ENCODE peak calls at places on chromosomes 16 and 17, in ten cellular contexts. B is stimulated activated naive CD8-positive, alpha-beta T cell treated with anti-CD3 and anti-CD28 coated beads, Interleukin-15, Interleukin-2, amounts not matched to agents 100 U/mL and 50 U/mL, for 24 hours; T is iris pigment epithelial cell; U is Jurkat, Clone E6-1; F is fibroblast of mammary gland; V is cardiac muscle cell; L is heart left ventricle; N is activated T-helper 2 cell treated with anti-CD3 and anti-CD28 coated beads, Interferon-gamma antibody, Interleukin-2, Interleukin-4, amounts not matched to agents 10 μg/mL and 5 μg/mL and 100 μg/mL, durations not matched to agents 14 hours and 24 hours and 36 hours; D is GM04504; E is stimulated activated CD4-positive, alpha-beta T cell treated with anti-CD3 and anti-CD28 coated beads, Interleukin-1b, Interleukin-23, amount 100 ng/mL, for 1 hour. S is an unnamed sample.

GRCh38 chr16:72876981-72877373 is 171.0 kb downstream of the ZFHX3 start:
- DNase-seq in B (no peak), T (peak), U (no peak), F (no peak), V (no peak), L (no peak), N (no peak), D (no peak), E (no peak), S (no peak)

GRCh38 chr17:83198366-83199341 is 119.2 kb downstream of the METRNL start:
- DNase-seq in B (peak), T (no peak), U (no peak), F (no peak), V (no peak), L (peak), N (peak), D (no peak), E (no peak), S (no peak)

GRCh38 chr17:41258406-41258805 is 3.2 kb downstream of the KRTAP9-9 start:
- DNase-seq in B (no peak), T (no peak), U (no peak), F (peak), V (no peak), L (no peak), N (no peak), D (no peak), E (no peak), S (peak)

GRCh38 chr17:48752399-48753288 is 24.1 kb upstream of the HOXB13 start:
- DNase-seq in B (no peak), T (no peak), U (no peak), F (no peak), V (no peak), L (no peak), N (no peak), D (no peak), E (no peak), S (no peak)

GRCh38 chr16:30534368-30535105 is at the start of gene ZNF747:
- DNase-seq in B (peak), T (peak), U (peak), F (peak), V (peak), L (peak), N (peak), D (peak), E (peak), S (peak)

GRCh38 chr17:50613596-50613995 is 21.1 kb upstream of the ABCC3 start:
- DNase-seq in B (no peak), T (no peak), U (no peak), F (no peak), V (no peak), L (no peak), N (no peak), D (no peak), E (no peak), S (no peak)

GRCh38 chr17:48952904-48953303 is 8.3 kb upstream of the SNF8 start:
- DNase-seq in B (peak), T (no peak), U (no peak), F (no peak), V (no peak), L (no peak), N (no peak), D (no peak), E (no peak), S (no peak)

GRCh38 chr17:57862990-57863667 is 13.3 kb upstream of the MRPS23 start:
- DNase-seq in B (no peak), T (no peak), U (no peak), F (no peak), V (no peak), L (peak), N (no peak), D (no peak), E (no peak), S (no peak)

GRCh38 chr17:57442401-57442823 is 186.1 kb downstream of the MSI2 start:
- DNase-seq in B (no peak), T (peak), U (no peak), F (peak), V (no peak), L (no peak), N (no peak), D (no peak), E (no peak), S (peak)

GRCh38 chr16:78237346-78237745 is 137.9 kb downstream of the WWOX start:
- DNase-seq in B (no peak), T (no peak), U (no peak), F (no peak), V (peak), L (peak), N (no peak), D (no peak), E (no peak), S (no peak)

GRCh38 chr16:55661842-55662479 is 6.2 kb downstream of the SLC6A2 start:
- DNase-seq in B (no peak), T (no peak), U (no peak), F (peak), V (no peak), L (no peak), N (no peak), D (no peak), E (no peak), S (peak)

GRCh38 chr17:49227436-49228261 is 2.9 kb downstream of the PHOSPHO1 start:
- DNase-seq in B (peak), T (peak), U (peak), F (peak), V (peak), L (peak), N (peak), D (no peak), E (peak), S (peak)

GRCh38 chr16:53775821-53776431 is 72.0 kb downstream of the FTO start:
- DNase-seq in B (no peak), T (peak), U (no peak), F (peak), V (no peak), L (peak), N (no peak), D (peak), E (no peak), S (peak)

GRCh38 chr16:89291355-89291754 is 73.9 kb downstream of the ZNF778 start:
- DNase-seq in B (no peak), T (no peak), U (no peak), F (no peak), V (no peak), L (no peak), N (no peak), D (no peak), E (no peak), S (no peak)

GRCh38 chr16:83219285-83219684 is 588.5 kb upstream of the HSBP1 start:
- DNase-seq in B (no peak), T (no peak), U (no peak), F (no peak), V (no peak), L (no peak), N (no peak), D (no peak), E (no peak), S (no peak)

GRCh38 chr17:80212109-80212508 is 8.0 kb downstream of the SGSH start:
- DNase-seq in B (no peak), T (no peak), U (no peak), F (no peak), V (no peak), L (no peak), N (no peak), D (no peak), E (no peak), S (no peak)

GRCh38 chr16:62201911-62202310 is 165.7 kb upstream of the CDH8 start:
- DNase-seq in B (no peak), T (no peak), U (peak), F (no peak), V (no peak), L (no peak), N (no peak), D (no peak), E (no peak), S (no peak)

GRCh38 chr17:9240659-9241370 is 219.5 kb downstream of the NTN1 start:
- DNase-seq in B (no peak), T (no peak), U (no peak), F (peak), V (peak), L (peak), N (no peak), D (no peak), E (no peak), S (peak)

GRCh38 chr17:61689610-61690180 is 98.7 kb upstream of the NACA2 start:
- DNase-seq in B (no peak), T (peak), U (peak), F (peak), V (no peak), L (no peak), N (no peak), D (no peak), E (no peak), S (peak)

GRCh38 chr17:51630101-51630671 is 369.8 kb downstream of the UTP18 start:
- DNase-seq in B (no peak), T (no peak), U (no peak), F (no peak), V (no peak), L (no peak), N (no peak), D (no peak), E (no peak), S (no peak)

GRCh38 chr17:77233635-77234334 is 93.0 kb downstream of the SEC14L1 start:
- DNase-seq in B (no peak), T (peak), U (no peak), F (peak), V (no peak), L (no peak), N (no peak), D (peak), E (no peak), S (peak)

GRCh38 chr17:19935169-19935568 is 42.5 kb downstream of the AKAP10 start:
- DNase-seq in B (no peak), T (peak), U (no peak), F (peak), V (no peak), L (no peak), N (no peak), D (no peak), E (no peak), S (peak)

GRCh38 chr16:12231666-12232065 is 255.1 kb downstream of the SNX29 start:
- DNase-seq in B (no peak), T (peak), U (no peak), F (peak), V (no peak), L (no peak), N (no peak), D (peak), E (no peak), S (peak)

GRCh38 chr16:79599837-79600635 is 501 bp downstream of the MAF start:
- DNase-seq in B (peak), T (peak), U (no peak), F (no peak), V (peak), L (peak), N (peak), D (no peak), E (no peak), S (peak)

GRCh38 chr16:85082553-85083050 is 29.7 kb downstream of the CIBAR2 start:
- DNase-seq in B (no peak), T (no peak), U (no peak), F (no peak), V (peak), L (no peak), N (no peak), D (no peak), E (no peak), S (no peak)

GRCh38 chr16:50526249-50526648 is 21.9 kb upstream of the NKD1 start:
- DNase-seq in B (no peak), T (no peak), U (no peak), F (no peak), V (no peak), L (no peak), N (no peak), D (no peak), E (no peak), S (no peak)

GRCh38 chr16:4703906-4704305 is 10.5 kb downstream of the NUDT16L1 start:
- DNase-seq in B (no peak), T (no peak), U (no peak), F (no peak), V (no peak), L (no peak), N (no peak), D (no peak), E (no peak), S (no peak)

GRCh38 chr16:70454221-70455034 is at the start of gene FCSK:
- DNase-seq in B (peak), T (peak), U (peak), F (peak), V (peak), L (peak), N (peak), D (no peak), E (peak), S (peak)

GRCh38 chr17:59038734-59039133 is 67.9 kb downstream of the TRIM37 start:
- DNase-seq in B (no peak), T (peak), U (no peak), F (peak), V (no peak), L (no peak), N (no peak), D (no peak), E (no peak), S (peak)

GRCh38 chr17:79005063-79005861 is 4.3 kb downstream of the CANT1 start:
- DNase-seq in B (no peak), T (no peak), U (peak), F (no peak), V (no peak), L (peak), N (no peak), D (no peak), E (no peak), S (no peak)

GRCh38 chr16:58027341-58028167 is 2.0 kb downstream of the MMP15 start:
- DNase-seq in B (no peak), T (peak), U (no peak), F (no peak), V (peak), L (peak), N (no peak), D (no peak), E (no peak), S (peak)

GRCh38 chr17:81939881-81940385 is 2.8 kb upstream of the PYCR1 start:
- DNase-seq in B (no peak), T (no peak), U (no peak), F (peak), V (no peak), L (peak), N (no peak), D (no peak), E (no peak), S (peak)

GRCh38 chr16:74186589-74186988 is 110.0 kb upstream of the PSMD7 start:
- DNase-seq in B (no peak), T (no peak), U (no peak), F (peak), V (no peak), L (no peak), N (no peak), D (peak), E (no peak), S (peak)

GRCh38 chr16:1333149-1333812 is at the start of gene BAIAP3:
- DNase-seq in B (peak), T (peak), U (no peak), F (no peak), V (peak), L (no peak), N (peak), D (no peak), E (no peak), S (peak)

GRCh38 chr17:40031706-40032105 is 16.5 kb downstream of the CSF3 start:
- DNase-seq in B (no peak), T (no peak), U (no peak), F (no peak), V (no peak), L (no peak), N (no peak), D (no peak), E (no peak), S (no peak)

GRCh38 chr17:37713028-37713431 is 31.8 kb downstream of the HNF1B start:
- DNase-seq in B (no peak), T (no peak), U (no peak), F (no peak), V (no peak), L (no peak), N (no peak), D (no peak), E (no peak), S (no peak)

GRCh38 chr17:28112199-28112995 is 69.9 kb downstream of the NLK start:
- DNase-seq in B (no peak), T (peak), U (no peak), F (peak), V (no peak), L (no peak), N (no peak), D (no peak), E (no peak), S (peak)

GRCh38 chr17:67687541-67687940 is 30.2 kb upstream of the NOL11 start:
- DNase-seq in B (no peak), T (no peak), U (no peak), F (no peak), V (no peak), L (no peak), N (no peak), D (no peak), E (no peak), S (no peak)

GRCh38 chr16:84884311-84885023 is 64.7 kb downstream of the CRISPLD2 start:
- DNase-seq in B (no peak), T (no peak), U (no peak), F (no peak), V (peak), L (peak), N (no peak), D (no peak), E (no peak), S (no peak)